ENCODE peak calls at places on chromosomes 7 and 10, in six cellular contexts. P, Y, L, I, A and O are unnamed samples.

GRCh38 chr10:4331150-4331549 is 494.9 kb upstream of the AKR1E2 start:
- DNase-seq in L (no peak), I (no peak), Y (no peak), P (no peak), A (no peak), O (no peak)

GRCh38 chr10:27072436-27073114 is 27.7 kb downstream of the ANKRD26 start:
- DNase-seq in P (no peak), A (no peak), L (no peak), Y (no peak), I (no peak), O (no peak)

GRCh38 chr7:29607259-29607658 is 43.6 kb downstream of the PRR15 start:
- DNase-seq in L (no peak), A (no peak), Y (no peak), I (no peak), P (no peak), O (no peak)

GRCh38 chr10:130138479-130138866 is 2.3 kb downstream of the GLRX3 start:
- DNase-seq in Y (no peak), I (no peak), P (no peak), L (no peak), A (no peak), O (no peak)

GRCh38 chr7:158777793-158778192 is 51.5 kb downstream of the ESYT2 start:
- DNase-seq in Y (no peak), P (no peak), I (no peak), L (no peak), A (no peak), O (no peak)

GRCh38 chr7:41694490-41694889 is 8.4 kb downstream of the INHBA start:
- DNase-seq in A (no peak), L (no peak), I (no peak), P (no peak), Y (no peak), O (no peak)

GRCh38 chr10:86687750-86688149 is 19.4 kb downstream of the LDB3 start:
- DNase-seq in A (no peak), I (peak), Y (no peak), P (no peak), L (no peak), O (no peak)

GRCh38 chr10:80176526-80176925 is 28.8 kb downstream of the ANXA11 start:
- DNase-seq in Y (no peak), P (no peak), I (no peak), L (no peak), A (no peak), O (no peak)

GRCh38 chr7:100895956-100896742 is 461 bp upstream of the ACHE start:
- DNase-seq in I (no peak), P (peak), Y (no peak), A (no peak), L (no peak), O (peak)

GRCh38 chr10:2130906-2131305 is 393.6 kb upstream of the ADARB2 start:
- DNase-seq in A (no peak), I (no peak), P (no peak), L (no peak), Y (no peak), O (no peak)

GRCh38 chr10:109962247-109962646 is 38.9 kb upstream of the XPNPEP1 start:
- DNase-seq in L (no peak), P (no peak), A (no peak), Y (no peak), I (no peak), O (no peak)

GRCh38 chr10:89245802-89246201 is 5.8 kb downstream of the LIPA start:
- DNase-seq in Y (no peak), P (no peak), I (no peak), A (no peak), L (no peak), O (no peak)

GRCh38 chr7:155800741-155801267 is 11.5 kb downstream of the SHH start:
- DNase-seq in L (no peak), Y (no peak), P (no peak), A (no peak), I (no peak), O (no peak)

GRCh38 chr10:11397980-11398580 is 213.4 kb downstream of the USP6NL start:
- DNase-seq in I (no peak), P (no peak), L (no peak), A (no peak), Y (no peak), O (no peak)

GRCh38 chr10:73414230-73414981 is 548 bp upstream of the ANXA7 start:
- DNase-seq in I (no peak), A (no peak), Y (no peak), P (no peak), L (no peak), O (peak)

GRCh38 chr7:127317447-127317961 is 64.8 kb upstream of the GRM8 start:
- DNase-seq in L (no peak), I (no peak), P (no peak), Y (no peak), A (no peak), O (no peak)